ENCODE peak calls at places on chromosomes 5 and 9, in five cellular contexts. Q is effector memory CD4-positive, alpha-beta T cell; E is heart right ventricle; Y is psoas muscle; D is ascending aorta. V is an unnamed sample.

GRCh38 chr9:129637673-129638439 is 4.1 kb downstream of the ASB6 start:
- DNase-seq in Y (no peak), E (no peak), D (peak; percentile 61), Q (no peak), V (no peak)

GRCh38 chr9:34084562-34084961 is 35.9 kb upstream of the UBAP2 start:
- DNase-seq in Q (no peak), Y (peak; percentile 64), E (no peak), D (peak; percentile 77), V (no peak)

GRCh38 chr5:173830421-173830820 is 57.7 kb upstream of the CPEB4 start:
- DNase-seq in D (no peak), E (no peak), Y (no peak), Q (no peak), V (no peak)

GRCh38 chr9:122846371-122847060 is 18.1 kb upstream of the PDCL start:
- DNase-seq in E (no peak), Q (no peak), Y (no peak), D (no peak), V (no peak)

GRCh38 chr5:151072234-151073025 is 8.4 kb downstream of the TNIP1 start:
- DNase-seq in E (no peak), Y (no peak), D (no peak), Q (no peak), V (no peak)

GRCh38 chr9:114347675-114348074 is 18.0 kb downstream of the ORM2 start:
- DNase-seq in D (no peak), Y (no peak), Q (no peak), E (no peak), V (no peak)

GRCh38 chr5:76788362-76788761 is 30.5 kb upstream of the F2RL1 start:
- DNase-seq in Q (no peak), E (no peak), Y (no peak), D (peak; percentile 43), V (no peak)

GRCh38 chr5:126044111-126044668 is 379.0 kb upstream of the GRAMD2B start:
- DNase-seq in D (no peak), Q (no peak), E (no peak), Y (no peak), V (no peak)

GRCh38 chr5:16461782-16462181 is 3.8 kb downstream of the ZNF622 start:
- DNase-seq in E (no peak), Q (no peak), D (no peak), Y (no peak), V (no peak)

GRCh38 chr9:1262367-1262766 is 212.2 kb downstream of the DMRT2 start:
- DNase-seq in Y (no peak), D (no peak), E (no peak), Q (no peak), V (no peak)

GRCh38 chr9:88953401-88954029 is 37.8 kb upstream of the S1PR3 start:
- DNase-seq in Y (no peak), Q (no peak), E (no peak), D (no peak), V (no peak)

GRCh38 chr5:149079883-149080282 is 17.0 kb upstream of the SH3TC2 start:
- DNase-seq in Y (no peak), E (no peak), Q (no peak), D (no peak), V (no peak)

GRCh38 chr5:1255081-1255561 is 29.9 kb downstream of the SLC6A18 start:
- DNase-seq in E (no peak), Q (peak; percentile 34), D (no peak), Y (no peak), V (peak; percentile 27)

GRCh38 chr5:90438100-90438499 is 28.5 kb upstream of the CETN3 start:
- DNase-seq in Y (no peak), D (no peak), E (no peak), Q (no peak), V (no peak)

GRCh38 chr9:84403288-84403687 is 62.7 kb upstream of the SLC28A3 start:
- DNase-seq in D (no peak), Y (no peak), Q (no peak), E (no peak), V (no peak)

GRCh38 chr5:56908942-56909293 is 478 bp upstream of the SETD9 start:
- DNase-seq in D (peak; percentile 90), E (peak; percentile 78), Q (no peak), Y (no peak), V (peak; percentile 21)

GRCh38 chr9:61665330-61665751 is 475.5 kb downstream of the SPATA31A7 start:
- DNase-seq in D (peak; percentile 28), Y (no peak), Q (no peak), E (no peak), V (no peak)

GRCh38 chr9:121463026-121463827 is 36.4 kb downstream of the GGTA1 start:
- DNase-seq in D (peak; percentile 81), E (peak; percentile 72), Q (no peak), Y (peak; percentile 63), V (no peak)

GRCh38 chr9:128304151-128304970 is 17.9 kb downstream of the TRUB2 start:
- DNase-seq in E (no peak), D (no peak), Y (no peak), Q (no peak), V (no peak)

GRCh38 chr5:88684136-88684500 is 198.9 kb downstream of the MEF2C start:
- DNase-seq in E (no peak), Q (no peak), D (no peak), Y (no peak), V (no peak)

GRCh38 chr9:124767830-124768229 is 3.3 kb downstream of the NR6A1 start:
- DNase-seq in E (no peak), D (no peak), Y (no peak), Q (no peak), V (no peak)

GRCh38 chr5:150987746-150988145 is 32.6 kb upstream of the GPX3 start:
- DNase-seq in Q (no peak), Y (no peak), E (no peak), D (no peak), V (no peak)

GRCh38 chr5:120405923-120406322 is 58.2 kb upstream of the PRR16 start:
- DNase-seq in Q (no peak), E (no peak), Y (no peak), D (no peak), V (no peak)

GRCh38 chr9:114786251-114786650 is 19.6 kb downstream of the TNFSF15 start:
- DNase-seq in D (no peak), Q (no peak), Y (no peak), E (no peak), V (no peak)

GRCh38 chr5:135488727-135489465 is 36.7 kb upstream of the TIFAB start:
- DNase-seq in D (peak; percentile 72), E (peak; percentile 14), Q (no peak), Y (no peak), V (no peak)

GRCh38 chr9:21781656-21782055 is 20.8 kb upstream of the MTAP start:
- DNase-seq in Q (no peak), E (no peak), Y (no peak), D (no peak), V (no peak)

GRCh38 chr5:131302506-131302905 is 38.7 kb downstream of the CDC42SE2 start:
- DNase-seq in D (no peak), Y (no peak), E (no peak), Q (no peak), V (no peak)

DNA sequence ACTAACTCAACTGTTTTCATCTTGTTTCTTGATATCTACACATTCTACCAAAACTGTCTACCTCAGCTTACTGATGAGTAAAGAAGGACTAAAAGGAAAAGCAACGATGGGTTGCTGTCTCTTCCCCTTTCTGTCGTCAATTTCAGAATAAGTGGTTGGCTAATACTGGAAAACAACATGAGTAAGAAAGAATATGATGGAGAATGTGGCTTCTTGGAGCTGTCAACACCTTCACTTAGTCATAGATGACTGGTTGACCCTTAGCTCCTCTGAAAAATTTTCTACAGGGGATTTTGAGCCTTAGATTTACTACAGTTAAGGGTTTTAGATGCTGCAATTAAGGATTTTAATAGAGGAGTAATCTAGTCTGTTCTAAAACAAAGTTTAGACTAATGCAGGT is 797.9 kb downstream of the TLE4 start:
- DNase-seq in D (no peak), Y (no peak), E (no peak), Q (no peak), V (no peak)
- H3K9me3 ChIP-seq in D (no peaks in the 10 kb centered on the region), Y (peaks cover 3% of the 10 kb centered on the region), E (no peaks in the 10 kb centered on the region), Q (no peaks in the 10 kb centered on the region), V (no peaks in the 10 kb centered on the region)

GRCh38 chr5:141383345-141383744 is 803 bp downstream of the PCDHGA7 start:
- DNase-seq in Q (no peak), E (no peak), D (no peak), Y (no peak), V (no peak)
- H3K9me3 ChIP-seq in Q (no peaks in the 10 kb centered on the region), E (peaks cover 3% of the 10 kb centered on the region), D (peaks cover 96% of the 10 kb centered on the region), Y (no peaks in the 10 kb centered on the region), V (peaks cover 19% of the 10 kb centered on the region)

GRCh38 chr9:69696802-69697201 is 24.6 kb upstream of the APBA1 start:
- DNase-seq in Y (no peak), D (no peak), Q (no peak), E (no peak), V (no peak)

GRCh38 chr9:69697475-69697874 is 25.3 kb upstream of the APBA1 start:
- DNase-seq in Y (no peak), E (no peak), D (no peak), Q (no peak), V (no peak)
- H3K9me3 ChIP-seq in Y (peaks cover 53% of the 10 kb centered on the region), E (peaks cover 7% of the 10 kb centered on the region), D (peaks cover 43% of the 10 kb centered on the region), Q (no peaks in the 10 kb centered on the region), V (peaks cover 2% of the 10 kb centered on the region)

GRCh38 chr9:135103001-135103446 is 15.6 kb downstream of the OLFM1 start:
- DNase-seq in D (no peak), Q (no peak), E (no peak), Y (peak; percentile 80), V (no peak)
- H3K9me3 ChIP-seq in D (no peaks in the 10 kb centered on the region), Q (no peaks in the 10 kb centered on the region), E (no peaks in the 10 kb centered on the region), Y (no peaks in the 10 kb centered on the region), V (no peaks in the 10 kb centered on the region)

GRCh38 chr9:40913096-40913719 is 215.3 kb downstream of the FOXD4L6 start:
- DNase-seq in Q (no peak), E (no peak), D (no peak), Y (no peak), V (no peak)

GRCh38 chr9:40909821-40910220 is 218.7 kb downstream of the FOXD4L6 start:
- DNase-seq in E (no peak), D (no peak), Y (no peak), Q (no peak), V (no peak)

GRCh38 chr9:40911647-40912046 is 216.8 kb downstream of the FOXD4L6 start:
- DNase-seq in E (no peak), Y (no peak), Q (no peak), D (no peak), V (no peak)

GRCh38 chr9:40907657-40908624 is 220.5 kb downstream of the FOXD4L6 start:
- DNase-seq in E (no peak), Y (no peak), D (no peak), Q (no peak), V (no peak)
- H3K9me3 ChIP-seq in E (peaks cover 54% of the 10 kb centered on the region), Y (peaks cover 89% of the 10 kb centered on the region), D (peaks cover 100% of the 10 kb centered on the region), Q (peaks cover 43% of the 10 kb centered on the region), V (peaks cover 46% of the 10 kb centered on the region)

DNA sequence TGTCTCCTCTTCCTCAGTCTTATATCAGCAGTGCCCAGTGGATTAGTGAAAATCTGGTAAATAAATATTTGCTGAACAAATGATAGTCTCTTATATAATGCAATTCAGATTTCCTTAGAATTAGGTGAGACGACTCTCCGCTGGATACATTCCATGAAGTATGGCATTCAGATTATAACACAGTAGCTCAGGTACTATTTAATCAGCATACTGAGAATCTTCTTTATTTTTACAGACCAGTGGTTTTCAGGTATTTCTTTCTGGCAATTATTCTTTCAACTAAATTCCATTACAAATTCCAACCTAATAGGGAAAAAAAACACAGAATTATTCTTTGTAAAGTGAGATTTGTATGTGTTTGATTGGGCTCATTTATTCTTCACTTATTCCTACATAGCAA is 435.5 kb downstream of the TAF11L14 start:
- DNase-seq in E (no peak), Y (no peak), Q (no peak), D (no peak), V (no peak)
- H3K9me3 ChIP-seq in E (no peaks in the 10 kb centered on the region), Y (no peaks in the 10 kb centered on the region), Q (no peaks in the 10 kb centered on the region), D (no peaks in the 10 kb centered on the region), V (no peaks in the 10 kb centered on the region)

GRCh38 chr5:129820-130219 is 37.9 kb downstream of the PLEKHG4B start:
- DNase-seq in D (no peak), Q (no peak), Y (no peak), E (no peak), V (no peak)
- H3K9me3 ChIP-seq in D (peaks cover 10% of the 10 kb centered on the region), Q (no peaks in the 10 kb centered on the region), Y (peaks cover 8% of the 10 kb centered on the region), E (no peaks in the 10 kb centered on the region), V (peaks cover 10% of the 10 kb centered on the region)